ENCODE peak calls at places on chromosomes 7 and 10, in four cellular contexts. C is left ventricle myocardium inferior, N is WERI-Rb-1, Z is neural progenitor cell. T is an unnamed sample.
A peak's percentile ranks its signal among the peaks of the same experiment; 100 is the strongest.

GRCh38 chr7:2474813-2475677 is 1.2 kb downstream of the GRIFIN start:
- DNase-seq in Z (no peak), N (no peak), C (no peak), T (no peak)

GRCh38 chr7:137882806-137883205 is 36.0 kb upstream of the DGKI start:
- DNase-seq in N (no peak), C (no peak), Z (no peak), T (no peak)

GRCh38 chr7:46393142-46393541 is 472.1 kb upstream of the IGFBP3 start:
- DNase-seq in C (no peak), Z (no peak), N (no peak), T (no peak)

GRCh38 chr7:120272261-120272895 is 597 bp upstream of the KCND2 start:
- DNase-seq in N (peak; percentile 30), Z (peak; percentile 81), C (no peak), T (no peak)

GRCh38 chr10:94251568-94251967 is 111.2 kb downstream of the NOC3L start:
- DNase-seq in N (no peak), C (no peak), Z (no peak), T (no peak)

GRCh38 chr10:92014620-92015019 is 91.0 kb downstream of the BTAF1 start:
- DNase-seq in N (no peak), C (no peak), Z (no peak), T (no peak)

GRCh38 chr10:97543025-97543546 is 29.5 kb upstream of the ANKRD2 start:
- DNase-seq in N (no peak), Z (no peak), C (peak; percentile 75), T (peak; percentile 96)

GRCh38 chr10:100000109-100000502 is 9.6 kb downstream of the DNMBP start:
- DNase-seq in C (no peak), N (no peak), Z (no peak), T (no peak)

GRCh38 chr10:7872041-7872442 is 53.7 kb downstream of the TAF3 start:
- DNase-seq in N (no peak), C (no peak), Z (peak; percentile 51), T (no peak)

GRCh38 chr7:151485006-151485732 is 34.5 kb downstream of the RHEB start:
- DNase-seq in C (no peak), N (no peak), Z (no peak), T (peak; percentile 38)

GRCh38 chr7:74665296-74665938 is 7.9 kb downstream of the GTF2I start:
- DNase-seq in Z (no peak), C (no peak), N (no peak), T (no peak)

GRCh38 chr10:63935705-63936104 is 414.5 kb downstream of the REEP3 start:
- DNase-seq in Z (no peak), N (no peak), C (no peak), T (peak; percentile 1)

GRCh38 chr10:35822316-35822715 is 180.2 kb upstream of the FZD8 start:
- DNase-seq in C (peak; percentile 84), Z (peak; percentile 49), N (peak; percentile 98), T (peak; percentile 72)

GRCh38 chr10:15293862-15294835 is 76.9 kb downstream of the FAM171A1 start:
- DNase-seq in Z (no peak), C (no peak), N (no peak), T (no peak)

GRCh38 chr7:151679073-151679708 is 159.5 kb upstream of the RHEB start:
- DNase-seq in Z (no peak), N (no peak), C (no peak), T (no peak)

GRCh38 chr10:99234067-99234738 is 1.4 kb downstream of the HPSE2 start:
- DNase-seq in N (peak; percentile 12), C (peak; percentile 42), Z (peak; percentile 79), T (peak; percentile 38)

GRCh38 chr7:44220046-44220720 is 19.4 kb downstream of the YKT6 start:
- DNase-seq in Z (no peak), C (peak; percentile 9), N (no peak), T (no peak)

GRCh38 chr10:78029294-78030226 is at the start of gene POLR3A:
- DNase-seq in N (peak; percentile 97), C (peak; percentile 96), Z (peak; percentile 96), T (peak; percentile 90)

GRCh38 chr10:6236349-6237188 is 33.8 kb downstream of the PFKFB3 start:
- DNase-seq in C (no peak), N (no peak), Z (no peak), T (no peak)

GRCh38 chr7:22185559-22185958 is 171.4 kb downstream of the RAPGEF5 start:
- DNase-seq in C (no peak), N (no peak), Z (no peak), T (no peak)

GRCh38 chr7:77447616-77448015 is 31.5 kb upstream of the GSAP start:
- DNase-seq in N (no peak), Z (no peak), C (no peak), T (no peak)

GRCh38 chr10:24957624-24958435 is 5.4 kb upstream of the PRTFDC1 start:
- DNase-seq in Z (no peak), N (no peak), C (no peak), T (peak; percentile 55)

GRCh38 chr7:3140834-3141233 is 97.2 kb upstream of the CARD11 start:
- DNase-seq in N (no peak), C (no peak), Z (no peak), T (no peak)

GRCh38 chr7:911791-912480 is 35.6 kb downstream of the GET4 start:
- DNase-seq in N (no peak), Z (no peak), C (no peak), T (no peak)

GRCh38 chr10:34526186-34526585 is 288.9 kb downstream of the PARD3 start:
- DNase-seq in C (no peak), Z (no peak), N (no peak), T (peak; percentile 54)

GRCh38 chr7:46360255-46360654 is 439.2 kb upstream of the IGFBP3 start:
- DNase-seq in Z (peak; percentile 56), C (no peak), N (no peak), T (no peak)

GRCh38 chr10:70733051-70733450 is 52.1 kb downstream of the TBATA start:
- DNase-seq in C (no peak), N (no peak), Z (no peak), T (no peak)

GRCh38 chr10:11631890-11632587 is 20.6 kb upstream of the USP6NL start:
- DNase-seq in N (no peak), Z (no peak), C (no peak), T (no peak)

GRCh38 chr7:9302436-9302835 is 869.0 kb downstream of the NXPH1 start:
- DNase-seq in N (no peak), C (no peak), Z (no peak), T (no peak)

GRCh38 chr7:19522486-19522885 is 186.4 kb downstream of the POLR1F start:
- DNase-seq in N (no peak), C (no peak), Z (no peak), T (peak; percentile 32)

DNA sequence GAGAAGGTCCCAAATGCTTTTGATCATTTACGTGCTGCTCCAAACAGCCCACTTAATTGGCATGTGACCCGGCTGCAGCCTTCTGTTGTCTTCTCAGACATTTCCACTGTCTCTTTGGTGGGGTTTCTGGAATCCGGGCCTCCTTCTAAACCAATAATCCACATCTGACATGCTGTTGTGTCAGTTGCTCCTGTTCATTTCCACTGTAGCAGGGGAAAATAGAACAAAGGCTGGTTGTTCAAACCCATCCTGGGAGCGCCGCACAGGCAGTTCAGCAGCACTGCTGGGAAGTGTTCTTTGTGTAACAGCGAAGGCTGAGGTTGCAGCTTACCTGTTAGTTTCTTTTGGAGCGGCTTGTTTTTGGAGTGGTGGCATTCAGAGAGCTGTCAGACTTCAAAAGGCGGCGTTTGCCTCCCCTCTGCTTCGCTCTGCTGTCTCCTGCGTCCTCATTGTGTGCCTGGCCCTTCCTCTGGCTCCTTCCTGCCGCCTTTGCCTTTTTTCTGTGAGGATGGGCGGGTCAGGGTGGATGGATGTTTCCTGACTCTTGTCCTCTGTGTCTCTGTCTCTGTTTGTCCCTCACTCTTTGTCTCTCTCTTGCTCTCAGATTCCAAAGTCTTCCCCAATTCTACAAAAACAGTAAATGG is 149.5 kb downstream of the SNX10 start:
- DNase-seq in C (no peak), Z (peak; percentile 64), N (no peak), T (no peak)
- H3K27ac ChIP-seq in C (no peak overlapping the region), Z (peak overlapping the region; percentile 42), N (peak overlapping the region; percentile 73), T (no peak overlapping the region)

GRCh38 chr10:124668517-124669051 is 75.6 kb downstream of the FAM53B start:
- DNase-seq in C (no peak), Z (no peak), N (no peak), T (no peak)
- TF ChIP-seq CTCF in C (no peak), Z (no peak), N (no peak), T (no peak)

GRCh38 chr10:101107771-101108170 is 23.3 kb upstream of the TLX1 start:
- DNase-seq in Z (no peak), N (no peak), C (no peak), T (no peak)
- H3K27me3 ChIP-seq in Z (peaks cover 85% of the 10 kb centered on the region), N (no peaks in the 10 kb centered on the region), C (peaks cover 94% of the 10 kb centered on the region), T (peaks cover 73% of the 10 kb centered on the region)

DNA sequence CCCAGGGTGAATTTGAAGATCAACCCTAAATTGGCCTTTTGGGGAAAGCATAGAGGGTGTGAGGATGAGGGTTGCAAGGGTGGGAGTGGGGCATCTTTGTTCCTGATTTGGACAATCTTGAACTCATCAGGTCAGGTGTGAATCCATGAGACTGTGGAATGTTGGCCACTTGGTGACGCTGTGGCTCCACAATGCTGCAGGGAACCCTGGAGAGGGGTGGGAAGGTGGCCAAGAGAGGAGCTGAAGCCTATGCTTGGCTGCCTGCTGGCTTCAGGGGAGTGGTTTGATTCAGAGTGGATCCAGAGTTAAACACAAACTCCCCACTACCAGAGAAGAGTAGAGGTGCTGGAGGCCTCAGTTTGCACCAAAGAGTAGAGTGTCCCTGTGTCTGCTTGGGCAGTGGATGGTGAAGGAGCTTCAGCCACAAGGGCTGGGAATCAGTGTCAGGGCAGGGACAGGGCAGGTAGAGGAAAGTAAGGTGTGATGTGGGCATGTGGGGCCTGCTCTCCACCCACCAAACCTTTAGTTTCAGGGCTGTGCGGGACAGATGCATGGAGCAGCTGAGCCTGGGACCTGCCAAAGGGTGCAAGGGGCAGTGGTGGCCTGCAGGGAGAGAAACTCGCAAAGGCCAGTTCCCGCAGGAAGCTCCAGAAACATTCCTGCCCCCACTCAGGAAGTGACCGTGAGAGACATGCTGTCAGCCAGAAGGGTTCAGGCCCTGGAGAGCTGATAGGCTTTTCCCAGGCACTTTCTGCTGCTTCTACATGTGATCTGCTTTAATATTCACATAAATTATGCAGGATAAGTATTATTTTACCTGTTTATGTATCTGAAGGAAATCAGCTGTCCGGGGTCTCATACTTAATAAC is 81.0 kb upstream of the PRSS58 start:
- DNase-seq in Z (peak; percentile 61), N (peak; percentile 94), C (no peak), T (no peak)
- H3K27ac ChIP-seq in Z (no peak overlapping the region), N (peak overlapping the region; percentile 63), C (no peak overlapping the region), T (no peak overlapping the region)

GRCh38 chr10:125629758-125630376 is 53.1 kb downstream of the TEX36 start:
- DNase-seq in N (no peak), Z (peak; percentile 40), C (no peak), T (peak; percentile 48)
- TF ChIP-seq CTCF in N (peak; percentile 49), Z (peak; percentile 57), C (peak; percentile 28), T (peak; percentile 72)

DNA sequence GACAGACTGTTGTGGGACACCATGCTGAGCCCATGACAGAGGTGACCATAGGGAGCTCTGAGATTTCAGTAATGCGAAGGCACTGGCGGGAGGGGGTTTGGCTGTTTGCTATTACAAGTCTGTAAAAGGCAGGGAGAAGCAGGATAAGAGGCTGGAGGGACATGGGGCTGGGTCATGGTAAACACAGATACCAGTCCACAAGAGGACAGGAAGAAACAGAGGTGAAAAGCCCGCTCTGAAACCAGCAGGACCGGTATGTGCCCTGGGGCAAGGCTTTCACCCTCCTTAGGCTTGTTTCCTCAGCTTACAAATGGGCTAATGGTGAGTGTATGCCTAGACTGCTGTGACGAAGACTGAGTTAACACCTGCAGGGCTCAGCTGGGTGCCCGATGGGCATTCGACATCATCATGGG is 34.1 kb downstream of the ANXA11 start:
- DNase-seq in Z (no peak), N (no peak), C (no peak), T (no peak)
- H3K27me3 ChIP-seq in Z (no peaks in the 10 kb centered on the region), N (no peaks in the 10 kb centered on the region), C (no peaks in the 10 kb centered on the region), T (no peaks in the 10 kb centered on the region)

GRCh38 chr10:26781797-26782196 is 79.0 kb downstream of the ABI1 start:
- DNase-seq in Z (no peak), C (no peak), N (no peak), T (peak; percentile 54)
- H3K27ac ChIP-seq in Z (no peak overlapping the region), C (no peak overlapping the region), N (no peak overlapping the region), T (peak overlapping the region; percentile 99)